ENCODE peak calls at places on chromosomes 3 and 15, in seven cellular contexts. J is epithelial cell of proximal tubule; G is tibial artery; B is HTR-8/SVneo; A is NCI-H1105 treated with DMSO at 0.1 percent for 48 hours; R is NCI-H2081; N is effector CD4-positive, alpha-beta T cell. K is an unnamed sample.

GRCh38 chr15:63729115-63729884 is 104.4 kb downstream of the HERC1 start:
- DNase-seq in J (no peak), G (no peak), B (no peak), A (no peak), R (no peak), N (no peak), K (no peak)

GRCh38 chr3:139534992-139535879 is 4.3 kb downstream of the RBP1 start:
- DNase-seq in J (no peak), G (peak), B (no peak), A (no peak), R (peak), N (no peak), K (peak)

GRCh38 chr3:58962040-58962651 is 87.7 kb downstream of the CFAP20DC start:
- DNase-seq in J (no peak), G (no peak), B (no peak), A (no peak), R (no peak), N (no peak), K (no peak)

GRCh38 chr3:105584351-105584790 is 217.7 kb downstream of the ALCAM start:
- DNase-seq in J (no peak), G (no peak), B (no peak), A (no peak), R (no peak), N (no peak), K (no peak)

GRCh38 chr3:140207541-140207940 is 272.6 kb downstream of the CLSTN2 start:
- DNase-seq in J (no peak), G (no peak), B (no peak), A (peak), R (no peak), N (no peak), K (no peak)

GRCh38 chr3:16723994-16724393 is 118.8 kb upstream of the DAZL start:
- DNase-seq in J (no peak), G (no peak), B (no peak), A (no peak), R (no peak), N (no peak), K (no peak)

GRCh38 chr3:160312014-160312624 is 86.9 kb downstream of the C3orf80 start:
- DNase-seq in J (no peak), G (no peak), B (no peak), A (no peak), R (no peak), N (no peak), K (no peak)

GRCh38 chr3:24683511-24684384 is 189.1 kb upstream of the THRB start:
- DNase-seq in J (no peak), G (no peak), B (no peak), A (peak), R (peak), N (no peak), K (peak)

GRCh38 chr3:172279191-172279640 is 169.0 kb downstream of the GHSR start:
- DNase-seq in J (no peak), G (no peak), B (no peak), A (peak), R (peak), N (no peak), K (no peak)

GRCh38 chr3:172138792-172139507 is 99.6 kb downstream of the FNDC3B start:
- DNase-seq in J (no peak), G (peak), B (no peak), A (no peak), R (no peak), N (no peak), K (peak)

GRCh38 chr3:107938128-107938527 is 152.7 kb downstream of the CD47 start:
- DNase-seq in J (no peak), G (no peak), B (no peak), A (peak), R (peak), N (no peak), K (peak)

GRCh38 chr3:185552358-185552877 is at the start of gene LIPH:
- DNase-seq in J (no peak), G (no peak), B (peak), A (no peak), R (no peak), N (no peak), K (peak)

GRCh38 chr3:86814918-86815655 is 175.9 kb downstream of the VGLL3 start:
- DNase-seq in J (no peak), G (no peak), B (peak), A (no peak), R (no peak), N (no peak), K (no peak)

GRCh38 chr15:83559310-83559966 is 94.5 kb upstream of the ADAMTSL3 start:
- DNase-seq in J (no peak), G (no peak), B (peak), A (peak), R (peak), N (no peak), K (peak)

GRCh38 chr3:85626662-85627061 is 667.9 kb downstream of the CADM2 start:
- DNase-seq in J (no peak), G (no peak), B (no peak), A (no peak), R (no peak), N (no peak), K (no peak)

GRCh38 chr15:67199881-67200763 is 54.3 kb downstream of the AAGAB start:
- DNase-seq in J (no peak), G (no peak), B (no peak), A (no peak), R (no peak), N (no peak), K (no peak)

GRCh38 chr3:47629770-47630169 is 51.1 kb upstream of the CSPG5 start:
- DNase-seq in J (no peak), G (no peak), B (no peak), A (no peak), R (no peak), N (no peak), K (no peak)

GRCh38 chr3:143565943-143566342 is 282.3 kb downstream of the SLC9A9 start:
- DNase-seq in J (peak), G (no peak), B (no peak), A (no peak), R (no peak), N (no peak), K (no peak)

GRCh38 chr15:96254168-96254567 is 76.3 kb upstream of the NR2F2 start:
- DNase-seq in J (no peak), G (no peak), B (no peak), A (no peak), R (no peak), N (no peak), K (no peak)

GRCh38 chr3:197586181-197586580 is 30.4 kb upstream of the BDH1 start:
- DNase-seq in J (no peak), G (no peak), B (no peak), A (no peak), R (no peak), N (no peak), K (no peak)

GRCh38 chr3:46708401-46709146 is 7.4 kb downstream of the TMIE start:
- DNase-seq in J (no peak), G (peak), B (no peak), A (no peak), R (no peak), N (no peak), K (no peak)

GRCh38 chr15:39745415-39745814 is 37.2 kb downstream of the FSIP1 start:
- DNase-seq in J (no peak), G (no peak), B (no peak), A (no peak), R (no peak), N (no peak), K (no peak)

GRCh38 chr15:88187195-88187594 is 69.3 kb downstream of the NTRK3 start:
- DNase-seq in J (no peak), G (no peak), B (peak), A (no peak), R (no peak), N (no peak), K (no peak)

GRCh38 chr3:197339841-197340520 is 41.6 kb upstream of the DLG1 start:
- DNase-seq in J (no peak), G (peak), B (no peak), A (no peak), R (no peak), N (no peak), K (peak)

GRCh38 chr3:172260381-172260780 is 187.9 kb downstream of the GHSR start:
- DNase-seq in J (no peak), G (no peak), B (no peak), A (no peak), R (no peak), N (no peak), K (no peak)